ENCODE peak calls at places on chromosomes 7 and 10, in ten cellular contexts. F, Q, T, W, C, S, D, L, K and P are unnamed samples. For H3K4me1, the result is how much of the 10 kb centered on the place peaks cover.

GRCh38 chr7:6576024-6576866 is 1.0 kb upstream of the ZDHHC4 start:
- DNase-seq in F (no peak), Q (no peak), T (peak), W (no peak), C (no peak), S (peak), D (no peak), L (no peak), K (no peak), P (no peak)

GRCh38 chr10:78656815-78657621 is 411.7 kb upstream of the ZMIZ1 start:
- DNase-seq in F (peak), Q (no peak), T (no peak), W (peak), C (peak), S (no peak), D (no peak), L (no peak), K (no peak), P (peak)

GRCh38 chr7:90210925-90211324 is 615 bp upstream of the STEAP2 start:
- DNase-seq in F (no peak), Q (no peak), T (no peak), W (no peak), C (peak), S (peak), D (no peak), L (no peak), K (peak), P (peak)

GRCh38 chr7:129896568-129897382 is 56.0 kb downstream of the UBE2H start:
- DNase-seq in F (no peak), Q (no peak), T (no peak), W (no peak), C (peak), S (no peak), D (no peak), L (no peak), K (no peak), P (no peak)

GRCh38 chr7:108723343-108723957 is 153.8 kb downstream of the DNAJB9 start:
- DNase-seq in F (peak), Q (no peak), T (no peak), W (no peak), C (peak), S (no peak), D (no peak), L (no peak), K (no peak), P (no peak)

GRCh38 chr10:132452651-132453469 is 55.9 kb downstream of the PWWP2B start:
- DNase-seq in F (peak), Q (peak), T (peak), W (peak), C (peak), S (peak), D (peak), L (peak), K (peak), P (peak)

GRCh38 chr7:74083117-74083876 is at the start of gene LIMK1:
- DNase-seq in F (peak), Q (peak), T (peak), W (peak), C (peak), S (peak), D (peak), L (peak), K (peak), P (peak)

GRCh38 chr7:590731-591551 is 71.3 kb upstream of the PDGFA start:
- DNase-seq in F (no peak), Q (no peak), T (no peak), W (no peak), C (peak), S (peak), D (no peak), L (no peak), K (no peak), P (no peak)

GRCh38 chr10:23693398-23693797 is 254.5 kb downstream of the OTUD1 start:
- DNase-seq in F (peak), Q (no peak), T (no peak), W (no peak), C (no peak), S (peak), D (no peak), L (no peak), K (no peak), P (no peak)

GRCh38 chr10:128047337-128047736 is 78.9 kb downstream of the MKI67 start:
- DNase-seq in F (peak), Q (peak), T (peak), W (peak), C (peak), S (no peak), D (peak), L (peak), K (peak), P (no peak)

GRCh38 chr7:25221009-25221408 is 7.3 kb downstream of the NPVF start:
- DNase-seq in F (no peak), Q (no peak), T (no peak), W (no peak), C (no peak), S (no peak), D (no peak), L (no peak), K (no peak), P (no peak)

GRCh38 chr7:41328544-41328943 is 374.3 kb downstream of the INHBA start:
- DNase-seq in F (no peak), Q (no peak), T (no peak), W (no peak), C (peak), S (no peak), D (no peak), L (no peak), K (no peak), P (no peak)

GRCh38 chr10:3106908-3107425 is 39.6 kb downstream of the PFKP start:
- DNase-seq in F (no peak), Q (no peak), T (no peak), W (no peak), C (peak), S (no peak), D (no peak), L (no peak), K (no peak), P (no peak)

GRCh38 chr10:131751827-131752775 is 148.7 kb upstream of the PPP2R2D start:
- DNase-seq in F (no peak), Q (no peak), T (no peak), W (no peak), C (no peak), S (no peak), D (no peak), L (no peak), K (no peak), P (no peak)

GRCh38 chr10:132587175-132587574 is 49.6 kb downstream of the INPP5A start:
- DNase-seq in F (no peak), Q (no peak), T (no peak), W (no peak), C (no peak), S (no peak), D (no peak), L (no peak), K (no peak), P (no peak)

GRCh38 chr7:30931161-30931926 is 19.7 kb downstream of the AQP1 start:
- DNase-seq in F (no peak), Q (peak), T (no peak), W (peak), C (peak), S (peak), D (no peak), L (peak), K (no peak), P (no peak)

GRCh38 chr7:22635349-22635748 is 91.7 kb upstream of the IL6 start:
- DNase-seq in F (no peak), Q (no peak), T (no peak), W (no peak), C (no peak), S (no peak), D (no peak), L (no peak), K (no peak), P (no peak)

GRCh38 chr7:94364816-94365215 is 29.9 kb upstream of the COL1A2 start:
- DNase-seq in F (no peak), Q (no peak), T (no peak), W (no peak), C (no peak), S (no peak), D (no peak), L (no peak), K (no peak), P (no peak)

GRCh38 chr7:3027005-3027404 is 16.7 kb downstream of the CARD11 start:
- DNase-seq in F (no peak), Q (no peak), T (no peak), W (no peak), C (no peak), S (no peak), D (no peak), L (no peak), K (no peak), P (no peak)

GRCh38 chr10:128877141-128877540 is 589.9 kb upstream of the MGMT start:
- DNase-seq in F (no peak), Q (no peak), T (no peak), W (no peak), C (no peak), S (no peak), D (no peak), L (no peak), K (no peak), P (no peak)

GRCh38 chr7:114789942-114790341 is 132.0 kb upstream of the MDFIC start:
- DNase-seq in F (no peak), Q (no peak), T (no peak), W (peak), C (peak), S (no peak), D (no peak), L (no peak), K (no peak), P (no peak)

GRCh38 chr10:11178606-11179221 is 161.0 kb downstream of the CELF2 start:
- DNase-seq in F (no peak), Q (no peak), T (peak), W (peak), C (peak), S (no peak), D (peak), L (no peak), K (no peak), P (no peak)

GRCh38 chr10:11176746-11177145 is 159.1 kb downstream of the CELF2 start:
- DNase-seq in F (no peak), Q (no peak), T (peak), W (no peak), C (no peak), S (no peak), D (peak), L (no peak), K (no peak), P (no peak)

GRCh38 chr10:11175823-11176243 is 158.2 kb downstream of the CELF2 start:
- DNase-seq in F (no peak), Q (no peak), T (no peak), W (no peak), C (no peak), S (no peak), D (peak), L (no peak), K (peak), P (no peak)

GRCh38 chr10:11179231-11180105 is 161.8 kb downstream of the CELF2 start:
- DNase-seq in F (no peak), Q (no peak), T (no peak), W (no peak), C (no peak), S (no peak), D (no peak), L (no peak), K (no peak), P (no peak)

GRCh38 chr10:11177926-11178453 is 160.3 kb downstream of the CELF2 start:
- DNase-seq in F (peak), Q (no peak), T (peak), W (no peak), C (peak), S (no peak), D (no peak), L (no peak), K (no peak), P (no peak)
- H3K4me3 ChIP-seq in F (no peak), Q (no peak), T (peak), W (no peak), C (no peak), S (no peak), D (no peak), L (peak), K (no peak), P (no peak)

DNA sequence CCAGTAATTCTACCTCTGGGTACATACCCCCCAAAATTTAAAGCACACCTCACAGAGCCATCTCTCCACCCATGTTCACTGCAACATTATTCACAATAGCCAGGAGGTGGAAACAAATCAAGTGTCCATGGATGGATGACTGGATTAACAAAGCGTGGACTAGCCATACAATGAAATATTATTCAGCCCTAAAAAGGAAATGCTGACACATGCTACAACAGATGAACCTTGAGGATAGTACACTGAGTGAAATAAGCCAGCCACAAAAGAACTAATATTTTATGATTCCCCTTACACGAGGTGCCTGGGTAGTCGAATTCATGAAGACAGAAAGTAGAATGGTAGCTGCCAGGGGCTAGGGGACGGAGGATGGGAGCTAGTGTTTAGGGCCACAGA is 31.1 kb upstream of the PTPRN2 start:
- DNase-seq in F (no peak), Q (no peak), T (no peak), W (no peak), C (no peak), S (no peak), D (no peak), L (no peak), K (no peak), P (no peak)
- H3K4me1 ChIP-seq in F (under half), Q (under half), T (under half), W (under half), C (under half), S (under half), D (under half), L (under half), K (under half), P (under half)

GRCh38 chr7:29883462-29884398 is 77.4 kb downstream of the WIPF3 start:
- DNase-seq in F (peak), Q (no peak), T (no peak), W (no peak), C (no peak), S (peak), D (no peak), L (no peak), K (no peak), P (no peak)
- H3K4me3 ChIP-seq in F (peak), Q (no peak), T (no peak), W (no peak), C (no peak), S (no peak), D (no peak), L (peak), K (no peak), P (no peak)

DNA sequence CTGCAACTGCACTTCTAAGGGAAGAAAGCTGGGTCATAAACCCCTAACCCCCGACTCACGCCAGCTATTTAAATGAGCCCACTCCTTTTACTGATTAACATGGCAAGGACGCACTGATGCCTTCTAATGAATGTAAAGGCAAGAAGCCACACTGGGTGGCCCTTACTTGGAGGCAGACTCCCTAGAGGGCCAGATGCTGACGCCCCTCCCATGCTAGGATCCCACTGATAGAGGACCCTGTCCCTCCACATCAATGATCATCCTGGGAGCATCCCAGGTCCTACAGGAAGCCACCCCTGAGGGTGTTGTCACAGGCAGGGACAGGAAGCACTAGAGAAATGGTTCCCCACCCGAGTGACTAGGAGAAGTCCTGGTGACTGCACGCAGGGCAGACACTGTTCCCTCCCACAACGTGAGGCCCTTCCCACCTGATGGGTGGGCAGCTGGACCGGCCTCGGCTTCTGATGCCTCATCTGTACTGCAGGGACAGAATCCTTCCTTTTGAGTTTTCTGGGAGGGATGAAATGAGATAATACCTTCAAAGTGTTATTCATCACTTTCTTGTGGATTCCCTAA is 20.3 kb downstream of the JCAD start:
- DNase-seq in F (no peak), Q (no peak), T (no peak), W (no peak), C (no peak), S (no peak), D (no peak), L (no peak), K (no peak), P (no peak)
- H3K4me1 ChIP-seq in F (under half), Q (under half), T (under half), W (under half), C (under half), S (under half), D (under half), L (under half), K (under half), P (under half)

GRCh38 chr7:100170111-100170897 is 1.9 kb upstream of the GAL3ST4 start:
- DNase-seq in F (no peak), Q (no peak), T (no peak), W (no peak), C (no peak), S (no peak), D (no peak), L (no peak), K (no peak), P (no peak)

GRCh38 chr7:100169147-100169850 is 882 bp upstream of the GAL3ST4 start:
- DNase-seq in F (no peak), Q (no peak), T (no peak), W (no peak), C (no peak), S (no peak), D (no peak), L (no peak), K (no peak), P (no peak)

GRCh38 chr7:100171840-100172239 is 3.4 kb upstream of the GAL3ST4 start:
- DNase-seq in F (no peak), Q (no peak), T (no peak), W (no peak), C (no peak), S (no peak), D (no peak), L (no peak), K (no peak), P (no peak)

GRCh38 chr7:100173806-100174495 is 3.2 kb downstream of the GPC2 start:
- DNase-seq in F (no peak), Q (no peak), T (no peak), W (no peak), C (no peak), S (no peak), D (no peak), L (no peak), K (no peak), P (no peak)

GRCh38 chr7:100171087-100171681 is 2.8 kb upstream of the GAL3ST4 start:
- DNase-seq in F (peak), Q (no peak), T (no peak), W (no peak), C (no peak), S (peak), D (no peak), L (no peak), K (no peak), P (no peak)
- H3K4me3 ChIP-seq in F (peak), Q (no peak), T (no peak), W (peak), C (no peak), S (peak), D (no peak), L (peak), K (peak), P (no peak)

GRCh38 chr10:125120046-125120710 is 40.2 kb downstream of the CTBP2 start:
- DNase-seq in F (no peak), Q (no peak), T (no peak), W (peak), C (peak), S (no peak), D (no peak), L (no peak), K (no peak), P (no peak)

GRCh38 chr10:125116652-125117310 is 43.6 kb downstream of the CTBP2 start:
- DNase-seq in F (no peak), Q (no peak), T (no peak), W (no peak), C (no peak), S (no peak), D (no peak), L (no peak), K (no peak), P (no peak)

GRCh38 chr10:125121003-125121402 is 39.4 kb downstream of the CTBP2 start:
- DNase-seq in F (no peak), Q (no peak), T (no peak), W (no peak), C (no peak), S (no peak), D (no peak), L (no peak), K (no peak), P (no peak)

GRCh38 chr10:125117941-125118630 is 42.3 kb downstream of the CTBP2 start:
- DNase-seq in F (no peak), Q (no peak), T (no peak), W (no peak), C (no peak), S (no peak), D (no peak), L (peak), K (no peak), P (no peak)

GRCh38 chr10:125118701-125119100 is 41.7 kb downstream of the CTBP2 start:
- DNase-seq in F (no peak), Q (no peak), T (no peak), W (no peak), C (no peak), S (no peak), D (no peak), L (no peak), K (no peak), P (no peak)
- H3K4me1 ChIP-seq in F (under half), Q (half or more), T (under half), W (under half), C (under half), S (half or more), D (under half), L (under half), K (under half), P (under half)